ENCODE peak calls at places on chromosome 22, in four cellular contexts. One of them, this sample, is unnamed.

GRCh38 chr22:23383491-23384450 is 196.3 kb downstream of the IGLL1 start:
- DNase-seq in activated T-cell treated with anti-CD3 and anti-CD28 coated beads for 1 hour: no peak
- DNase-seq in RWPE1: no peak
- DNase-seq in EL: no peak
- DNase-seq in this sample: no peak

GRCh38 chr22:42396621-42397331 is 35.4 kb downstream of the NFAM1 start:
- DNase-seq in activated T-cell treated with anti-CD3 and anti-CD28 coated beads for 1 hour: no peak
- DNase-seq in RWPE1: no peak
- DNase-seq in EL: no peak
- DNase-seq in this sample: peak

GRCh38 chr22:31653944-31654343 is 8.1 kb downstream of the PISD start:
- DNase-seq in activated T-cell treated with anti-CD3 and anti-CD28 coated beads for 1 hour: no peak
- DNase-seq in RWPE1: no peak
- DNase-seq in EL: no peak
- DNase-seq in this sample: no peak

GRCh38 chr22:39097098-39098020 is at the start of gene APOBEC3H:
- DNase-seq in activated T-cell treated with anti-CD3 and anti-CD28 coated beads for 1 hour: no peak
- DNase-seq in RWPE1: peak
- DNase-seq in EL: peak
- DNase-seq in this sample: no peak

GRCh38 chr22:46579751-46580449 is 40.3 kb upstream of the GRAMD4 start:
- DNase-seq in activated T-cell treated with anti-CD3 and anti-CD28 coated beads for 1 hour: no peak
- DNase-seq in RWPE1: no peak
- DNase-seq in EL: no peak
- DNase-seq in this sample: no peak

GRCh38 chr22:35418088-35418487 is 18.1 kb downstream of the MCM5 start:
- DNase-seq in activated T-cell treated with anti-CD3 and anti-CD28 coated beads for 1 hour: no peak
- DNase-seq in RWPE1: peak
- DNase-seq in EL: peak
- DNase-seq in this sample: no peak

GRCh38 chr22:39940757-39941305 is 19.4 kb upstream of the TMA7B start:
- DNase-seq in activated T-cell treated with anti-CD3 and anti-CD28 coated beads for 1 hour: no peak
- DNase-seq in RWPE1: no peak
- DNase-seq in EL: no peak
- DNase-seq in this sample: no peak

GRCh38 chr22:49678137-49678841 is 149.4 kb downstream of the BRD1 start:
- DNase-seq in activated T-cell treated with anti-CD3 and anti-CD28 coated beads for 1 hour: no peak
- DNase-seq in RWPE1: no peak
- DNase-seq in EL: no peak
- DNase-seq in this sample: no peak

GRCh38 chr22:50056214-50056972 is 1.7 kb downstream of the TTLL8 start:
- DNase-seq in activated T-cell treated with anti-CD3 and anti-CD28 coated beads for 1 hour: no peak
- DNase-seq in RWPE1: no peak
- DNase-seq in EL: no peak
- DNase-seq in this sample: no peak

GRCh38 chr22:46052801-46053562 is 76.0 kb upstream of the WNT7B start:
- DNase-seq in activated T-cell treated with anti-CD3 and anti-CD28 coated beads for 1 hour: no peak
- DNase-seq in RWPE1: no peak
- DNase-seq in EL: peak
- DNase-seq in this sample: no peak

GRCh38 chr22:43168416-43169309 is 17.3 kb downstream of the TSPO start:
- DNase-seq in activated T-cell treated with anti-CD3 and anti-CD28 coated beads for 1 hour: no peak
- DNase-seq in RWPE1: no peak
- DNase-seq in EL: peak
- DNase-seq in this sample: no peak

GRCh38 chr22:31497148-31497938 is 1.0 kb downstream of the SFI1 start:
- DNase-seq in activated T-cell treated with anti-CD3 and anti-CD28 coated beads for 1 hour: no peak
- DNase-seq in RWPE1: no peak
- DNase-seq in EL: no peak
- DNase-seq in this sample: no peak

GRCh38 chr22:40387758-40388157 is 17.4 kb downstream of the SGSM3 start:
- DNase-seq in activated T-cell treated with anti-CD3 and anti-CD28 coated beads for 1 hour: no peak
- DNase-seq in RWPE1: no peak
- DNase-seq in EL: no peak
- DNase-seq in this sample: no peak

GRCh38 chr22:30226192-30226832 is 20.2 kb downstream of the LIF start:
- DNase-seq in activated T-cell treated with anti-CD3 and anti-CD28 coated beads for 1 hour: no peak
- DNase-seq in RWPE1: peak
- DNase-seq in EL: peak
- DNase-seq in this sample: no peak

GRCh38 chr22:22855617-22856308 is 31.9 kb upstream of the IGLL5 start:
- DNase-seq in activated T-cell treated with anti-CD3 and anti-CD28 coated beads for 1 hour: peak
- DNase-seq in RWPE1: peak
- DNase-seq in EL: peak
- DNase-seq in this sample: peak

GRCh38 chr22:37731804-37732471 is 35.1 kb downstream of the TRIOBP start:
- DNase-seq in activated T-cell treated with anti-CD3 and anti-CD28 coated beads for 1 hour: no peak
- DNase-seq in RWPE1: no peak
- DNase-seq in EL: no peak
- DNase-seq in this sample: no peak

GRCh38 chr22:18121436-18122253 is 11.0 kb downstream of the TUBA8 start:
- DNase-seq in activated T-cell treated with anti-CD3 and anti-CD28 coated beads for 1 hour: no peak
- DNase-seq in RWPE1: no peak
- DNase-seq in EL: no peak
- DNase-seq in this sample: no peak

GRCh38 chr22:28029962-28030361 is 110.9 kb upstream of the PITPNB start:
- DNase-seq in activated T-cell treated with anti-CD3 and anti-CD28 coated beads for 1 hour: no peak
- DNase-seq in RWPE1: no peak
- DNase-seq in EL: no peak
- DNase-seq in this sample: no peak

GRCh38 chr22:25397616-25398015 is 166.9 kb upstream of the GRK3 start:
- DNase-seq in activated T-cell treated with anti-CD3 and anti-CD28 coated beads for 1 hour: no peak
- DNase-seq in RWPE1: no peak
- DNase-seq in EL: no peak
- DNase-seq in this sample: no peak

GRCh38 chr22:25546751-25547150 is 17.7 kb upstream of the GRK3 start:
- DNase-seq in activated T-cell treated with anti-CD3 and anti-CD28 coated beads for 1 hour: no peak
- DNase-seq in RWPE1: no peak
- DNase-seq in EL: peak
- DNase-seq in this sample: no peak

GRCh38 chr22:50612715-50613221 is 12.2 kb downstream of the MAPK8IP2 start:
- DNase-seq in activated T-cell treated with anti-CD3 and anti-CD28 coated beads for 1 hour: no peak
- DNase-seq in RWPE1: peak
- DNase-seq in EL: no peak
- DNase-seq in this sample: no peak

GRCh38 chr22:17902960-17903359 is 121.4 kb downstream of the MICAL3 start:
- DNase-seq in activated T-cell treated with anti-CD3 and anti-CD28 coated beads for 1 hour: no peak
- DNase-seq in RWPE1: no peak
- DNase-seq in EL: no peak
- DNase-seq in this sample: no peak

GRCh38 chr22:43085658-43086606 is 3.3 kb downstream of the TTLL1 start:
- DNase-seq in activated T-cell treated with anti-CD3 and anti-CD28 coated beads for 1 hour: no peak
- DNase-seq in RWPE1: no peak
- DNase-seq in EL: no peak
- DNase-seq in this sample: no peak

GRCh38 chr22:27617214-27617881 is 184.2 kb downstream of the MN1 start:
- DNase-seq in activated T-cell treated with anti-CD3 and anti-CD28 coated beads for 1 hour: no peak
- DNase-seq in RWPE1: no peak
- DNase-seq in EL: no peak
- DNase-seq in this sample: no peak

GRCh38 chr22:50415426-50415825 is 59.4 kb downstream of the SBF1 start:
- DNase-seq in activated T-cell treated with anti-CD3 and anti-CD28 coated beads for 1 hour: no peak
- DNase-seq in RWPE1: no peak
- DNase-seq in EL: no peak
- DNase-seq in this sample: no peak

GRCh38 chr22:35674335-35674734 is 26.1 kb downstream of the APOL6 start:
- DNase-seq in activated T-cell treated with anti-CD3 and anti-CD28 coated beads for 1 hour: no peak
- DNase-seq in RWPE1: no peak
- DNase-seq in EL: no peak
- DNase-seq in this sample: no peak

GRCh38 chr22:45516923-45517675 is 14.4 kb downstream of the FBLN1 start:
- DNase-seq in activated T-cell treated with anti-CD3 and anti-CD28 coated beads for 1 hour: no peak
- DNase-seq in RWPE1: no peak
- DNase-seq in EL: peak
- DNase-seq in this sample: no peak

GRCh38 chr22:19974233-19974861 is 32.7 kb upstream of the TXNRD2 start:
- DNase-seq in activated T-cell treated with anti-CD3 and anti-CD28 coated beads for 1 hour: no peak
- DNase-seq in RWPE1: no peak
- DNase-seq in EL: peak
- DNase-seq in this sample: no peak